ENCODE peak calls at places on chromosomes 13 and 19, in five cellular contexts. W is iPS-NIHi11, O is lower lobe of right lung, Z is MV-4-11, L is mesendoderm. K is an unnamed sample.

GRCh38 chr13:102707465-102707864 is 12.6 kb upstream of the METTL21C start:
- DNase-seq in W (no peak), O (no peak), Z (no peak), L (no peak), K (no peak)

GRCh38 chr19:41927810-41928192 is 448 bp downstream of the ERFL start:
- DNase-seq in W (peak; percentile 71), O (no peak), Z (no peak), L (no peak), K (peak; percentile 46)

GRCh38 chr19:33508941-33509614 is 12.5 kb downstream of the PEPD start:
- DNase-seq in W (no peak), O (no peak), Z (no peak), L (no peak), K (no peak)

GRCh38 chr13:59780058-59780457 is 383.7 kb downstream of the DIAPH3 start:
- DNase-seq in W (no peak), O (no peak), Z (no peak), L (no peak), K (no peak)

GRCh38 chr13:113555141-113555540 is 29.4 kb upstream of the TFDP1 start:
- DNase-seq in W (no peak), O (peak; percentile 9), Z (no peak), L (no peak), K (no peak)

GRCh38 chr13:78636493-78636892 is 22.5 kb downstream of the OBI1 start:
- DNase-seq in W (no peak), O (no peak), Z (no peak), L (no peak), K (no peak)

GRCh38 chr19:33219261-33219812 is 6.3 kb downstream of the SLC7A10 start:
- DNase-seq in W (peak; percentile 68), O (no peak), Z (no peak), L (peak; percentile 36), K (peak; percentile 62)

GRCh38 chr13:28584873-28585317 is 74.0 kb upstream of the POMP start:
- DNase-seq in W (no peak), O (no peak), Z (no peak), L (peak; percentile 8), K (no peak)

GRCh38 chr19:872266-872951 is 12.9 kb downstream of the CFD start:
- DNase-seq in W (peak; percentile 79), O (peak; percentile 88), Z (peak; percentile 90), L (peak; percentile 88), K (peak; percentile 82)

GRCh38 chr19:7694499-7694898 is 7.4 kb downstream of the FCER2 start:
- DNase-seq in W (no peak), O (no peak), Z (no peak), L (no peak), K (no peak)

GRCh38 chr13:25478186-25478585 is 106.4 kb downstream of the ATP8A2 start:
- DNase-seq in W (peak; percentile 43), O (no peak), Z (no peak), L (peak; percentile 48), K (peak; percentile 88)

GRCh38 chr19:45172173-45172572 is 5.9 kb downstream of the TRAPPC6A start:
- DNase-seq in W (no peak), O (no peak), Z (no peak), L (no peak), K (no peak)

GRCh38 chr13:95160112-95160906 is 140.9 kb downstream of the ABCC4 start:
- DNase-seq in W (no peak), O (no peak), Z (no peak), L (no peak), K (no peak)

GRCh38 chr19:49119411-49120324 is at the start of gene PPFIA3:
- DNase-seq in W (peak; percentile 75), O (peak; percentile 75), Z (no peak), L (peak; percentile 57), K (peak; percentile 73)

GRCh38 chr13:44685641-44686040 is 109.5 kb upstream of the TSC22D1 start:
- DNase-seq in W (no peak), O (no peak), Z (no peak), L (no peak), K (no peak)

GRCh38 chr13:32225494-32225931 is 89.7 kb downstream of the ZAR1L start:
- DNase-seq in W (no peak), O (no peak), Z (no peak), L (peak; percentile 70), K (peak; percentile 28)

GRCh38 chr13:87680298-87680697 is 9.1 kb downstream of the SLITRK5 start:
- DNase-seq in W (no peak), O (no peak), Z (peak; percentile 20), L (peak; percentile 20), K (no peak)